ENCODE peak calls at places on chromosomes 6 and 20, in ten cellular contexts. Y, P, X, H, A, T, Z, W, L and B are unnamed samples.

GRCh38 chr6:55916188-55916587 is 40.8 kb upstream of the BMP5 start:
- DNase-seq in Y (peak), P (peak), X (no peak), H (no peak), A (no peak), T (no peak), Z (no peak), W (no peak), L (no peak), B (no peak)

GRCh38 chr20:1813101-1813529 is 82.1 kb upstream of the SIRPA start:
- DNase-seq in Y (peak), P (peak), X (no peak), H (no peak), A (no peak), T (no peak), Z (peak), W (no peak), L (no peak), B (peak)

GRCh38 chr6:160215232-160215631 is 43.4 kb downstream of the SLC22A2 start:
- DNase-seq in Y (no peak), P (no peak), X (no peak), H (no peak), A (no peak), T (no peak), Z (no peak), W (no peak), L (no peak), B (no peak)

GRCh38 chr20:50713677-50714101 is 17.7 kb upstream of the PARD6B start:
- DNase-seq in Y (peak), P (peak), X (no peak), H (no peak), A (no peak), T (peak), Z (peak), W (no peak), L (no peak), B (peak)

GRCh38 chr20:21395666-21396044 is 1.7 kb downstream of the NKX2-4 start:
- DNase-seq in Y (no peak), P (no peak), X (peak), H (no peak), A (no peak), T (no peak), Z (no peak), W (peak), L (peak), B (no peak)

GRCh38 chr20:24722586-24722985 is 226.5 kb upstream of the CST7 start:
- DNase-seq in Y (no peak), P (no peak), X (no peak), H (no peak), A (no peak), T (no peak), Z (no peak), W (no peak), L (no peak), B (no peak)

GRCh38 chr6:130381012-130381411 is 15.2 kb downstream of the TMEM200A start:
- DNase-seq in Y (no peak), P (no peak), X (no peak), H (no peak), A (no peak), T (no peak), Z (no peak), W (no peak), L (no peak), B (no peak)

GRCh38 chr20:22353586-22353985 is 230.8 kb downstream of the FOXA2 start:
- DNase-seq in Y (no peak), P (no peak), X (no peak), H (no peak), A (no peak), T (no peak), Z (no peak), W (no peak), L (no peak), B (no peak)

GRCh38 chr20:57754190-57754589 is 44.4 kb upstream of the PMEPA1 start:
- DNase-seq in Y (no peak), P (no peak), X (no peak), H (no peak), A (no peak), T (no peak), Z (no peak), W (no peak), L (no peak), B (no peak)

GRCh38 chr6:118965354-118965753 is 30.4 kb upstream of the MCM9 start:
- DNase-seq in Y (no peak), P (no peak), X (no peak), H (no peak), A (no peak), T (no peak), Z (no peak), W (no peak), L (no peak), B (no peak)

GRCh38 chr20:23048283-23049200 is 930 bp downstream of the THBD start:
- DNase-seq in Y (no peak), P (peak), X (no peak), H (peak), A (peak), T (peak), Z (peak), W (no peak), L (no peak), B (peak)

GRCh38 chr6:113830140-113830539 is 27.0 kb upstream of the MARCKS start:
- DNase-seq in Y (no peak), P (no peak), X (no peak), H (no peak), A (no peak), T (peak), Z (no peak), W (no peak), L (no peak), B (no peak)

GRCh38 chr20:11734431-11734830 is 183.3 kb upstream of the BTBD3 start:
- DNase-seq in Y (no peak), P (no peak), X (no peak), H (no peak), A (no peak), T (no peak), Z (no peak), W (no peak), L (no peak), B (no peak)

GRCh38 chr20:1075564-1075963 is 42.8 kb upstream of the PSMF1 start:
- DNase-seq in Y (no peak), P (no peak), X (no peak), H (no peak), A (no peak), T (no peak), Z (no peak), W (peak), L (no peak), B (no peak)

GRCh38 chr20:46255440-46256104 is 52.7 kb downstream of the CDH22 start:
- DNase-seq in Y (no peak), P (no peak), X (peak), H (peak), A (peak), T (peak), Z (no peak), W (no peak), L (peak), B (peak)

GRCh38 chr20:50762045-50762422 is 30.7 kb downstream of the PARD6B start:
- DNase-seq in Y (no peak), P (no peak), X (no peak), H (no peak), A (no peak), T (no peak), Z (no peak), W (no peak), L (no peak), B (peak)

GRCh38 chr6:33073431-33073871 is at the start of gene HLA-DPA1:
- DNase-seq in Y (peak), P (peak), X (peak), H (peak), A (no peak), T (peak), Z (peak), W (peak), L (no peak), B (peak)

GRCh38 chr20:44166008-44166407 is 21.0 kb downstream of the JPH2 start:
- DNase-seq in Y (no peak), P (peak), X (no peak), H (no peak), A (no peak), T (peak), Z (peak), W (no peak), L (no peak), B (no peak)

GRCh38 chr6:166046232-166046631 is 121.4 kb downstream of the TBXT start:
- DNase-seq in Y (peak), P (peak), X (no peak), H (no peak), A (no peak), T (no peak), Z (peak), W (no peak), L (no peak), B (no peak)

GRCh38 chr20:1327241-1327653 is 1.7 kb downstream of the SDCBP2 start:
- DNase-seq in Y (peak), P (peak), X (no peak), H (no peak), A (no peak), T (no peak), Z (peak), W (no peak), L (no peak), B (peak)

GRCh38 chr6:164344801-164345291 is 930.3 kb downstream of the QKI start:
- DNase-seq in Y (no peak), P (no peak), X (no peak), H (no peak), A (no peak), T (peak), Z (no peak), W (no peak), L (no peak), B (no peak)

GRCh38 chr20:11891081-11891826 is 26.4 kb upstream of the BTBD3 start:
- DNase-seq in Y (peak), P (peak), X (no peak), H (no peak), A (peak), T (peak), Z (peak), W (peak), L (no peak), B (peak)

GRCh38 chr20:59455392-59456341 is 148.7 kb upstream of the PHACTR3 start:
- DNase-seq in Y (no peak), P (peak), X (no peak), H (peak), A (peak), T (peak), Z (peak), W (peak), L (no peak), B (peak)

GRCh38 chr6:122766256-122766655 is 13.3 kb upstream of the FABP7 start:
- DNase-seq in Y (no peak), P (no peak), X (no peak), H (no peak), A (no peak), T (no peak), Z (no peak), W (no peak), L (no peak), B (no peak)

GRCh38 chr6:117137711-117138110 is 127.6 kb upstream of the VGLL2 start:
- DNase-seq in Y (no peak), P (no peak), X (no peak), H (no peak), A (no peak), T (no peak), Z (no peak), W (no peak), L (no peak), B (no peak)

GRCh38 chr6:2809015-2809414 is 32.6 kb downstream of the SERPINB1 start:
- DNase-seq in Y (no peak), P (no peak), X (no peak), H (no peak), A (no peak), T (no peak), Z (no peak), W (no peak), L (no peak), B (no peak)

GRCh38 chr20:50399003-50399916 is 110.9 kb upstream of the PTPN1 start:
- DNase-seq in Y (no peak), P (peak), X (no peak), H (no peak), A (no peak), T (no peak), Z (peak), W (no peak), L (no peak), B (no peak)

GRCh38 chr6:1416820-1417219 is 27.4 kb downstream of the FOXF2 start:
- DNase-seq in Y (no peak), P (no peak), X (no peak), H (no peak), A (no peak), T (no peak), Z (no peak), W (no peak), L (no peak), B (no peak)

GRCh38 chr20:14925286-14925685 is 587.9 kb upstream of the FLRT3 start:
- DNase-seq in Y (no peak), P (peak), X (no peak), H (no peak), A (no peak), T (no peak), Z (no peak), W (no peak), L (no peak), B (no peak)

GRCh38 chr20:51768759-51769517 is 748 bp upstream of the ATP9A start:
- DNase-seq in Y (no peak), P (no peak), X (no peak), H (no peak), A (no peak), T (no peak), Z (no peak), W (no peak), L (no peak), B (no peak)

GRCh38 chr20:63457737-63458136 is 14.7 kb downstream of the KCNQ2 start:
- DNase-seq in Y (peak), P (peak), X (no peak), H (no peak), A (peak), T (peak), Z (peak), W (no peak), L (no peak), B (no peak)

GRCh38 chr6:113160716-113161115 is 696.4 kb upstream of the MARCKS start:
- DNase-seq in Y (no peak), P (no peak), X (no peak), H (no peak), A (no peak), T (no peak), Z (no peak), W (no peak), L (no peak), B (no peak)

GRCh38 chr20:46013826-46014516 is 5.3 kb downstream of the MMP9 start:
- DNase-seq in Y (peak), P (peak), X (peak), H (peak), A (peak), T (peak), Z (peak), W (peak), L (peak), B (no peak)